ENCODE peak calls at places on chromosomes 4 and X, in nine cellular contexts. O, V, N, Q, M, S, D, X and W are unnamed samples.
A peak's percentile ranks its signal among the peaks of the same experiment; 100 is the strongest.

GRCh38 chr4:54229631-54230478 is 762 bp downstream of the PDGFRA start:
- DNase-seq in D (peak; percentile 79), Q (peak; percentile 72), V (no peak), S (no peak), M (peak; percentile 38), O (no peak), X (no peak), N (no peak), W (peak; percentile 77)

GRCh38 chr4:84648863-84649647 is 66.1 kb downstream of the CDS1 start:
- DNase-seq in X (no peak), M (no peak), D (no peak), Q (no peak), O (no peak), S (no peak), N (peak; percentile 56), V (no peak), W (no peak)

GRCh38 chr4:81650871-81651270 is 179.2 kb upstream of the RASGEF1B start:
- DNase-seq in X (no peak), D (no peak), V (peak; percentile 26), O (no peak), N (no peak), Q (peak; percentile 14), M (no peak), S (no peak), W (peak; percentile 66)

GRCh38 chr4:138158746-138159297 is 83.3 kb downstream of the SLC7A11 start:
- DNase-seq in N (no peak), S (no peak), D (no peak), O (no peak), V (no peak), X (no peak), Q (peak; percentile 83), M (no peak), W (no peak)

GRCh38 chr4:53479731-53480525 is 102.5 kb downstream of the FIP1L1 start:
- DNase-seq in O (no peak), D (no peak), S (no peak), X (no peak), V (no peak), M (no peak), Q (peak; percentile 47), N (no peak), W (no peak)

GRCh38 chr4:144818136-144818535 is 172.2 kb downstream of the HHIP start:
- DNase-seq in N (no peak), V (no peak), D (no peak), M (no peak), Q (no peak), X (no peak), S (no peak), O (no peak), W (no peak)

GRCh38 chr4:99679204-99679603 is 21.6 kb upstream of the C4orf54 start:
- DNase-seq in N (no peak), O (peak; percentile 68), M (no peak), Q (peak; percentile 3), V (peak; percentile 22), X (no peak), D (no peak), S (no peak), W (no peak)

GRCh38 chrX:155534800-155535199 is 76.4 kb upstream of the F8A3 start:
- DNase-seq in V (no peak), X (no peak), N (no peak), O (no peak), M (no peak), S (no peak), D (no peak), Q (peak; percentile 10), W (peak; percentile 1)

GRCh38 chr4:162506253-162506652 is 342.5 kb upstream of the FSTL5 start:
- DNase-seq in S (no peak), D (no peak), N (no peak), M (no peak), X (peak; percentile 46), V (no peak), Q (peak; percentile 80), O (no peak), W (no peak)

GRCh38 chrX:332496-332860 is 13.9 kb upstream of the GTPBP6 start:
- DNase-seq in V (no peak), Q (no peak), N (no peak), S (no peak), O (no peak), X (no peak), D (no peak), M (no peak), W (no peak)

GRCh38 chrX:55488559-55489314 is 911 bp downstream of the USP51 start:
- DNase-seq in Q (peak; percentile 68), V (peak; percentile 61), O (peak; percentile 75), M (peak; percentile 53), S (peak; percentile 81), D (peak; percentile 82), N (peak; percentile 47), X (peak; percentile 85), W (peak; percentile 87)

GRCh38 chr4:20554134-20554533 is 146.1 kb upstream of the PACRGL start:
- DNase-seq in N (no peak), M (no peak), O (no peak), D (no peak), S (no peak), V (no peak), X (no peak), Q (no peak), W (no peak)

GRCh38 chrX:1472975-1473374 is 20.3 kb upstream of the ASMTL start:
- DNase-seq in Q (no peak), O (peak; percentile 1), S (no peak), V (no peak), N (no peak), M (no peak), X (peak; percentile 3), D (peak; percentile 67), W (no peak)

GRCh38 chrX:47264507-47265173 is 31.8 kb downstream of the USP11 start:
- DNase-seq in X (peak; percentile 47), N (no peak), M (no peak), Q (peak; percentile 62), V (no peak), S (no peak), O (no peak), D (no peak), W (no peak)

GRCh38 chr4:185425600-185426352 is at the start of gene UFSP2:
- DNase-seq in X (peak; percentile 96), O (peak; percentile 89), N (peak; percentile 84), V (peak; percentile 90), D (peak; percentile 93), M (peak; percentile 81), Q (peak; percentile 89), S (peak; percentile 95), W (peak; percentile 94)

GRCh38 chr4:100795581-100795980 is 277.8 kb upstream of the EMCN start:
- DNase-seq in O (no peak), Q (no peak), V (no peak), D (no peak), N (no peak), M (no peak), X (no peak), S (no peak), W (no peak)